ENCODE peak calls at places on chromosomes 4 and X, in four cellular contexts. X is endothelial cell of umbilical vein, Q is neural progenitor cell, T is IMR-90. Y is an unnamed sample.

GRCh38 chrX:133561251-133561650 is 146.0 kb upstream of the GPC4 start:
- DNase-seq in X (no peak), Q (no peak), T (no peak), Y (no peak)

GRCh38 chr4:42397256-42397634 is at the start of gene SHISA3:
- DNase-seq in X (peak; percentile 45), Q (peak; percentile 69), T (no peak), Y (peak; percentile 65)

GRCh38 chrX:50068893-50069292 is 131.9 kb downstream of the AKAP4 start:
- DNase-seq in X (no peak), Q (no peak), T (no peak), Y (no peak)

GRCh38 chr4:52824603-52825310 is 37.4 kb upstream of the RASL11B start:
- DNase-seq in X (no peak), Q (peak; percentile 13), T (peak; percentile 85), Y (no peak)

GRCh38 chrX:3348191-3348590 is 1.7 kb upstream of the MXRA5 start:
- DNase-seq in X (no peak), Q (no peak), T (no peak), Y (no peak)

GRCh38 chr4:140635606-140636005 is 66.8 kb upstream of the UCP1 start:
- DNase-seq in X (no peak), Q (peak; percentile 53), T (no peak), Y (no peak)

GRCh38 chr4:78652282-78652876 is 100.8 kb downstream of the ANXA3 start:
- DNase-seq in X (peak; percentile 91), Q (no peak), T (no peak), Y (no peak)

GRCh38 chr4:2795558-2796260 is 2.8 kb downstream of the SH3BP2 start:
- DNase-seq in X (no peak), Q (peak; percentile 1), T (no peak), Y (no peak)

GRCh38 chrX:154373340-154374306 is 811 bp downstream of the FLNA start:
- DNase-seq in X (peak; percentile 70), Q (peak; percentile 65), T (peak; percentile 83), Y (no peak)

GRCh38 chrX:110178179-110178865 is 139.6 kb downstream of the AMMECR1 start:
- DNase-seq in X (no peak), Q (no peak), T (no peak), Y (no peak)

GRCh38 chr4:184475096-184475461 is 729 bp upstream of the IRF2 start:
- DNase-seq in X (peak; percentile 54), Q (no peak), T (peak; percentile 35), Y (peak; percentile 52)

GRCh38 chr4:183409463-183409862 is 35.0 kb upstream of the CDKN2AIP start:
- DNase-seq in X (no peak), Q (no peak), T (no peak), Y (no peak)

GRCh38 chrX:147950352-147950751 is 30.8 kb upstream of the FMR1NB start:
- DNase-seq in X (no peak), Q (no peak), T (no peak), Y (no peak)

GRCh38 chrX:1676866-1677265 is 62.0 kb downstream of the ASMT start:
- DNase-seq in X (no peak), Q (no peak), T (no peak), Y (no peak)

GRCh38 chrX:104621781-104622180 is 55.8 kb downstream of the IL1RAPL2 start:
- DNase-seq in X (no peak), Q (no peak), T (no peak), Y (no peak)

GRCh38 chr4:129929052-129929451 is 833.1 kb downstream of the C4orf33 start:
- DNase-seq in X (peak; percentile 5), Q (peak; percentile 45), T (no peak), Y (no peak)

GRCh38 chrX:39859991-39860861 is 237.5 kb downstream of the BCOR start:
- DNase-seq in X (peak; percentile 81), Q (peak; percentile 70), T (peak; percentile 91), Y (peak; percentile 80)

GRCh38 chr4:47002593-47002992 is 9.2 kb upstream of the GABRA4 start:
- DNase-seq in X (no peak), Q (no peak), T (peak; percentile 79), Y (no peak)

GRCh38 chrX:39299615-39300014 is 498.4 kb downstream of the MID1IP1 start:
- DNase-seq in X (no peak), Q (no peak), T (no peak), Y (no peak)

GRCh38 chr4:175702703-175703102 is 109.4 kb downstream of the GPM6A start:
- DNase-seq in X (no peak), Q (no peak), T (no peak), Y (no peak)

GRCh38 chr4:36551697-36552214 is 270.3 kb downstream of the DTHD1 start:
- DNase-seq in X (no peak), Q (no peak), T (no peak), Y (no peak)

GRCh38 chr4:101977096-101977495 is 186.6 kb downstream of the BANK1 start:
- DNase-seq in X (peak; percentile 91), Q (no peak), T (peak; percentile 94), Y (no peak)

GRCh38 chr4:31026216-31026615 is 306.0 kb downstream of the PCDH7 start:
- DNase-seq in X (no peak), Q (no peak), T (no peak), Y (no peak)

GRCh38 chrX:143934542-143934941 is 50.7 kb downstream of the UBE2NL start:
- DNase-seq in X (no peak), Q (no peak), T (no peak), Y (no peak)

GRCh38 chr4:111628437-111628836 is 516.8 kb upstream of the FAM241A start:
- DNase-seq in X (no peak), Q (no peak), T (no peak), Y (no peak)

GRCh38 chr4:40992472-40993298 is 221.7 kb downstream of the APBB2 start:
- DNase-seq in X (peak; percentile 82), Q (no peak), T (peak; percentile 88), Y (no peak)

GRCh38 chr4:31194823-31195222 is 474.7 kb downstream of the PCDH7 start:
- DNase-seq in X (peak; percentile 85), Q (no peak), T (no peak), Y (no peak)

GRCh38 chr4:159071178-159071968 is 31.5 kb upstream of the RAPGEF2 start:
- DNase-seq in X (peak; percentile 78), Q (no peak), T (peak; percentile 68), Y (no peak)

GRCh38 chrX:36407886-36408285 is 488.4 kb downstream of the CFAP47 start:
- DNase-seq in X (no peak), Q (no peak), T (no peak), Y (no peak)

GRCh38 chr4:127370495-127371069 is 262.2 kb upstream of the INTU start:
- DNase-seq in X (no peak), Q (no peak), T (peak; percentile 1), Y (no peak)

GRCh38 chrX:153556767-153557166 is 39.3 kb downstream of the ATP2B3 start:
- DNase-seq in X (no peak), Q (no peak), T (no peak), Y (no peak)

GRCh38 chr4:52982246-52982950 is 120.3 kb downstream of the RASL11B start:
- DNase-seq in X (peak; percentile 74), Q (peak; percentile 47), T (peak; percentile 73), Y (no peak)

GRCh38 chrX:88883205-88883604 is 136.2 kb downstream of the CPXCR1 start:
- DNase-seq in X (no peak), Q (no peak), T (no peak), Y (no peak)

GRCh38 chrX:17242470-17242869 is 132.5 kb upstream of the NHS start:
- DNase-seq in X (peak; percentile 62), Q (peak; percentile 62), T (peak; percentile 55), Y (peak; percentile 31)

GRCh38 chr4:185020293-185020808 is 2.1 kb downstream of the HELT start:
- DNase-seq in X (no peak), Q (peak; percentile 61), T (no peak), Y (no peak)

GRCh38 chr4:77872723-77873435 is 10.2 kb downstream of the MRPL1 start:
- DNase-seq in X (no peak), Q (no peak), T (no peak), Y (no peak)

GRCh38 chr4:24995346-24995745 is 35.4 kb downstream of the LGI2 start:
- DNase-seq in X (no peak), Q (no peak), T (no peak), Y (no peak)

GRCh38 chr4:168167714-168168284 is 75.5 kb downstream of the ANXA10 start:
- DNase-seq in X (no peak), Q (no peak), T (peak; percentile 62), Y (no peak)
- H2AFZ ChIP-seq in X (no peak overlapping the region), Q (no peak overlapping the region), T (no peak overlapping the region), Y (no peak overlapping the region)

GRCh38 chr4:66769436-66769835 is 775.9 kb downstream of the CENPC start:
- DNase-seq in X (no peak), Q (no peak), T (no peak), Y (no peak)
- H2AFZ ChIP-seq in X (no peak overlapping the region), Q (no peak overlapping the region), T (no peak overlapping the region), Y (no peak overlapping the region)

DNA sequence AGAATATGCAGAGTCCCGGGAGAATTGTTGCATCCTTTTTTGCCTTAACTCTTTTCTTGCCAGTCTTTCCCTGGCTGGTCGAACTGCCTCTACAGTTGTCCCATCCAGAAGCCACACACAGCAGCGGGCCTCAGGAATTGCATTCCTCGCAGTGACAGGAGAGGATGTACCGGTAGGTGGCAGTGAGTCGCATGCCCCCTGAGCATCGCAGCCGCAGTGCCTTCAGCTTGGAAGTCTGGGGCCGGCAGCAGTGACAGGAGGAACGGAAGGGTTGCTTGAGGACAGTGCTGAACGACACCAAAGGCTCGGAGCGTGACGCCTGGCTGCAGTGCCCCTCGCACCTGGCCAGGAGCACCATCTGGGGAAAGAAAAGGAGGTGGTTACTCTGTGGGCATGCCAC is 23.5 kb downstream of the NDP start:
- DNase-seq in X (peak; percentile 5), Q (peak; percentile 78), T (no peak), Y (no peak)
- H2AFZ ChIP-seq in X (peak overlapping the region; percentile 57), Q (no peak overlapping the region), T (no peak overlapping the region), Y (no peak overlapping the region)

GRCh38 chr4:173242466-173243250 is 74.0 kb downstream of the GALNT7 start:
- DNase-seq in X (no peak), Q (peak; percentile 61), T (no peak), Y (no peak)

GRCh38 chr4:173246719-173247118 is 78.1 kb downstream of the GALNT7 start:
- DNase-seq in X (no peak), Q (no peak), T (no peak), Y (no peak)

GRCh38 chr4:173243917-173244658 is 75.5 kb downstream of the GALNT7 start:
- DNase-seq in X (no peak), Q (no peak), T (no peak), Y (no peak)

GRCh38 chr4:173240696-173241095 is 72.1 kb downstream of the GALNT7 start:
- DNase-seq in X (no peak), Q (no peak), T (no peak), Y (no peak)

GRCh38 chr4:173243321-173243720 is 74.7 kb downstream of the GALNT7 start:
- DNase-seq in X (no peak), Q (no peak), T (peak; percentile 88), Y (no peak)
- H2AFZ ChIP-seq in X (no peak overlapping the region), Q (no peak overlapping the region), T (no peak overlapping the region), Y (no peak overlapping the region)

GRCh38 chr4:165874072-165874798 is 1.2 kb downstream of the TLL1 start:
- DNase-seq in X (peak; percentile 37), Q (peak; percentile 26), T (no peak), Y (no peak)
- H2AFZ ChIP-seq in X (peak overlapping the region; percentile 93), Q (peak overlapping the region; percentile 98), T (no peak overlapping the region), Y (peak overlapping the region; percentile 82)

DNA sequence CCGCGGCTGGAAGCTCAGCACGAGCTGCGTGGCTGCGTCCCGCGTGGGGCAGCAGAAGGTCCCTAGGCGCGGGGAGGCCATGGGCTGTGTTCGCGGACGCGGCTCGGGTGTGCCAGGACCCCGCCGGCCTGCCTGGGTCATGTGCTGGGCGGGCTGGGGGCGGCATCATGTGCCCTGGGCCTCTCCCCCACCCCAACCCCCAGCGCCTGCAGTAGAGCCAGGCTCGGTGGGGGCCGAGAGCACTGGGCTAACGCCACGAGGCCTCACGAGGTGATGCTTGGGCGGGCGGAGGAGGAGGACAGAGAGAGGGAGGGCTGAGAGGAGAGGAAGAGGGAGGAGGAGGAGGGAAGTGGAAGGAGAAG is at the start of gene GPR143:
- DNase-seq in X (no peak), Q (peak; percentile 31), T (no peak), Y (no peak)
- H2AFZ ChIP-seq in X (peak within 1 kb of the TSS; percentile 85), Q (peak within 1 kb of the TSS; percentile 42), T (no peak within 1 kb of the TSS), Y (no peak within 1 kb of the TSS)

Y was measured in MM.1S.